ENCODE peak calls at places on chromosome 13, in ten cellular contexts. B is T-helper 2 cell; K is AG09309; F is HL-60; W is kidney glomerular epithelial cell; E is mucosa of descending colon; D is ACHN; S is frontal cortex; Y is posterior cingulate gyrus; T is effector CD4-positive, alpha-beta T cell. O is an unnamed sample.

GRCh38 chr13:39942177-39942900 is 286.9 kb downstream of the COG6 start:
- DNase-seq in D (no peak), Y (no peak), B (no peak), E (no peak), F (no peak), W (no peak), K (no peak), T (no peak), S (no peak), O (no peak)

GRCh38 chr13:37429976-37430375 is 168.6 kb downstream of the POSTN start:
- DNase-seq in B (no peak), E (no peak), K (peak; percentile 79), W (no peak), F (no peak), S (no peak), Y (no peak), T (no peak), D (no peak), O (no peak)

GRCh38 chr13:99666146-99666805 is 165.0 kb downstream of the TM9SF2 start:
- DNase-seq in Y (no peak), B (no peak), S (no peak), T (no peak), K (no peak), W (no peak), F (no peak), E (no peak), D (no peak), O (no peak)

GRCh38 chr13:24875566-24875965 is 111.6 kb downstream of the RNF17 start:
- DNase-seq in Y (no peak), T (no peak), B (no peak), E (no peak), K (no peak), F (no peak), W (no peak), S (no peak), D (no peak), O (no peak)

GRCh38 chr13:108594153-108594552 is 35.3 kb upstream of the MYO16 start:
- DNase-seq in Y (no peak), E (no peak), T (no peak), F (no peak), S (no peak), W (no peak), D (no peak), K (no peak), B (no peak), O (no peak)

GRCh38 chr13:44157614-44158013 is 216.0 kb upstream of the SERP2 start:
- DNase-seq in D (no peak), K (no peak), S (no peak), F (no peak), Y (no peak), T (no peak), B (no peak), W (no peak), E (no peak), O (no peak)

GRCh38 chr13:113520571-113520970 is 30.1 kb upstream of the DCUN1D2 start:
- DNase-seq in T (no peak), D (no peak), S (no peak), Y (no peak), F (no peak), W (no peak), B (no peak), K (no peak), E (no peak), O (no peak)

GRCh38 chr13:86403213-86403612 is 604.0 kb upstream of the SLITRK6 start:
- DNase-seq in B (no peak), W (no peak), T (no peak), F (no peak), D (no peak), K (no peak), Y (no peak), S (no peak), E (no peak), O (no peak)

GRCh38 chr13:23069571-23069970 is 111.2 kb upstream of the SGCG start:
- DNase-seq in T (no peak), B (no peak), K (peak; percentile 56), E (no peak), Y (no peak), D (no peak), W (no peak), F (no peak), S (no peak), O (no peak)

GRCh38 chr13:109140054-109140776 is 510.8 kb downstream of the MYO16 start:
- DNase-seq in F (no peak), S (no peak), T (no peak), D (no peak), B (no peak), W (no peak), K (no peak), E (no peak), Y (no peak), O (no peak)

GRCh38 chr13:101092985-101093384 is 323.3 kb downstream of the NALCN start:
- DNase-seq in Y (no peak), K (no peak), W (no peak), S (no peak), B (no peak), T (no peak), F (no peak), E (no peak), D (no peak), O (no peak)

GRCh38 chr13:66665991-66666390 is 564.1 kb downstream of the PCDH9 start:
- DNase-seq in E (no peak), F (no peak), B (no peak), Y (peak; percentile 46), T (no peak), W (peak; percentile 98), D (peak; percentile 92), S (peak; percentile 8), K (peak; percentile 46), O (no peak)

GRCh38 chr13:112709825-112710783 is 20.3 kb downstream of the ATP11A start:
- DNase-seq in T (no peak), B (no peak), E (no peak), F (no peak), Y (no peak), S (no peak), D (no peak), K (no peak), W (no peak), O (no peak)

GRCh38 chr13:95267662-95268369 is 33.4 kb downstream of the ABCC4 start:
- DNase-seq in F (no peak), S (no peak), D (peak; percentile 93), W (peak; percentile 90), B (no peak), Y (no peak), E (no peak), T (no peak), K (peak; percentile 46), O (no peak)

GRCh38 chr13:50014404-50014803 is 840 bp upstream of the KCNRG start:
- DNase-seq in W (no peak), E (no peak), Y (no peak), F (no peak), S (no peak), K (no peak), T (no peak), B (no peak), D (no peak), O (no peak)